ENCODE peak calls at places on chromosomes 4 and X, in seven cellular contexts. B, C, T, Y, U, A and X are unnamed samples. For H3K27me3, the result is how much of the 10 kb centered on the place peaks cover.

GRCh38 chr4:135838889-135839288 is 1637.3 kb upstream of the PABPC4L start:
- DNase-seq in B (peak), C (no peak), T (peak), Y (no peak), U (no peak), A (no peak), X (no peak)

GRCh38 chr4:170398228-170398627 is 308.5 kb upstream of the AADAT start:
- DNase-seq in B (no peak), C (no peak), T (no peak), Y (no peak), U (no peak), A (no peak), X (peak)

GRCh38 chr4:56544573-56545131 is 39.1 kb downstream of the ARL9 start:
- DNase-seq in B (peak), C (peak), T (peak), Y (peak), U (peak), A (peak), X (peak)

GRCh38 chrX:26653050-26653449 is 437.1 kb downstream of the MAGEB5 start:
- DNase-seq in B (no peak), C (no peak), T (no peak), Y (no peak), U (no peak), A (no peak), X (no peak)

GRCh38 chr4:37453361-37454262 is 209.1 kb downstream of the NWD2 start:
- DNase-seq in B (peak), C (peak), T (peak), Y (no peak), U (peak), A (no peak), X (peak)

GRCh38 chr4:144465546-144465945 is 180.4 kb upstream of the HHIP start:
- DNase-seq in B (no peak), C (no peak), T (no peak), Y (no peak), U (no peak), A (no peak), X (no peak)

GRCh38 chr4:10643600-10644425 is 40.8 kb downstream of the CLNK start:
- DNase-seq in B (peak), C (no peak), T (no peak), Y (no peak), U (no peak), A (no peak), X (no peak)

GRCh38 chrX:103687696-103688191 is 1.2 kb upstream of the MORF4L2 start:
- DNase-seq in B (peak), C (peak), T (peak), Y (peak), U (peak), A (peak), X (peak)

GRCh38 chr4:142383800-142384470 is 462.2 kb downstream of the INPP4B start:
- DNase-seq in B (peak), C (peak), T (no peak), Y (no peak), U (no peak), A (no peak), X (no peak)

GRCh38 chr4:182855312-182855711 is 61.9 kb downstream of the DCTD start:
- DNase-seq in B (no peak), C (no peak), T (no peak), Y (no peak), U (no peak), A (no peak), X (peak)

GRCh38 chrX:38438321-38438720 is 85.9 kb downstream of the OTC start:
- DNase-seq in B (no peak), C (no peak), T (no peak), Y (no peak), U (no peak), A (no peak), X (peak)

GRCh38 chr4:15427126-15427525 is 707 bp upstream of the C1QTNF7 start:
- DNase-seq in B (peak), C (no peak), T (peak), Y (no peak), U (no peak), A (no peak), X (no peak)

GRCh38 chrX:45001038-45001437 is 128.1 kb downstream of the KDM6A start:
- DNase-seq in B (no peak), C (no peak), T (no peak), Y (no peak), U (no peak), A (no peak), X (no peak)

GRCh38 chrX:38561951-38562719 is 793 bp downstream of the TSPAN7 start:
- DNase-seq in B (no peak), C (peak), T (peak), Y (peak), U (no peak), A (peak), X (no peak)

GRCh38 chr4:54097152-54097551 is 2.8 kb upstream of the GSX2 start:
- DNase-seq in B (no peak), C (no peak), T (no peak), Y (no peak), U (no peak), A (no peak), X (no peak)

GRCh38 chr4:54099959-54100606 is at the start of gene GSX2:
- DNase-seq in B (no peak), C (peak), T (no peak), Y (no peak), U (no peak), A (no peak), X (no peak)

GRCh38 chr4:54099287-54099958 is 540 bp upstream of the GSX2 start:
- DNase-seq in B (peak), C (no peak), T (no peak), Y (no peak), U (no peak), A (no peak), X (no peak)

GRCh38 chr4:54096563-54096962 is 3.4 kb upstream of the GSX2 start:
- DNase-seq in B (no peak), C (no peak), T (no peak), Y (no peak), U (no peak), A (no peak), X (no peak)

DNA sequence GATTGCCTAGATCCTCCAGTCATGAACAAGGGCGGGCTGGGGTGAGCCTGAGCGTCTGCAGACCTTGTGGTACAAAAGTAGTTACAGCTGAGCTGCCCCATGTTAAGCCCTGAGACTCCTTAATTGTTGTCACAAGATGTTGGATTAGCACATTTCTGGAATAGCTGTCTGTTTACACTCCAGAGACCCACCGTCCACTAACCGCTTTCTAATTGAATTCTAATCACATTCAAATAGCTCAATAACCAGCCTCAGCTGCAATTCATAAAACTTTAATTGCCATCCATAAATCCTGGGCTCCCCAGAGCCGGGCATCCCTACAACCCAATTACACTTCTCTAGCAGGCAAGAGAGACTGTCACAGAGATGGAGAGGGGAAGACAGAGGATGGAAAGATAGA is 1.6 kb upstream of the GSX2 start:
- DNase-seq in B (no peak), C (no peak), T (no peak), Y (no peak), U (no peak), A (no peak), X (no peak)
- H3K27me3 ChIP-seq in B (under half), C (half or more), T (half or more), Y (under half), U (half or more), A (under half), X (under half)

GRCh38 chr4:78078101-78078500 is 21.0 kb downstream of the FRAS1 start:
- DNase-seq in B (no peak), C (no peak), T (no peak), Y (no peak), U (no peak), A (no peak), X (no peak)

GRCh38 chr4:78069859-78070258 is 12.7 kb downstream of the FRAS1 start:
- DNase-seq in B (no peak), C (peak), T (no peak), Y (no peak), U (no peak), A (no peak), X (no peak)

GRCh38 chr4:78075986-78076385 is 18.9 kb downstream of the FRAS1 start:
- DNase-seq in B (no peak), C (no peak), T (no peak), Y (no peak), U (no peak), A (no peak), X (no peak)

GRCh38 chr4:78070731-78071282 is 13.7 kb downstream of the FRAS1 start:
- DNase-seq in B (no peak), C (no peak), T (no peak), Y (no peak), U (no peak), A (no peak), X (no peak)

DNA sequence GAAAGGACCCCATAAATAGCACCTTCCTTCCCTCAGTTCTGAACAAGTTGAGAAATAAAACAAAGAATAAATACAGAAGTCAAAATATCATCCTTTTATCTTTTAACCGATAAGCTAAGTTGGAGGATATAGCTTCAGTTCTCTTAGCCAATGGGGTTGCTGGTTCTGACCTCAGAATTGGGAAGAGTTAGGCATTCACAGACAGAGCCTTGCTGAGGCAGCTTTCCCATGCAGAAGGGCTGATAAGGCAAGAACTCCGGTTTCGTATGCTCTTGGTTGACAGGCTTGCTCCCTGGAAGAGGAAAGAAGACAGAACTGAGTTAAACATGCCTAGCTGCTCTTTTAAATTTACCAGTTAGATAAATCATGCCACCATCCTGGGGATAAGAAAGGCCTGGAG is 17.6 kb downstream of the FRAS1 start:
- DNase-seq in B (no peak), C (no peak), T (no peak), Y (no peak), U (no peak), A (no peak), X (no peak)
- H3K27me3 ChIP-seq in B (under half), C (under half), T (under half), Y (under half), U (under half), A (under half), X (under half)

GRCh38 chr4:2413821-2414610 is 4.4 kb downstream of the ZFYVE28 start:
- DNase-seq in B (no peak), C (no peak), T (peak), Y (no peak), U (no peak), A (no peak), X (peak)
- H3K27me3 ChIP-seq in B (under half), C (under half), T (under half), Y (under half), U (under half), A (under half), X (under half)

DNA sequence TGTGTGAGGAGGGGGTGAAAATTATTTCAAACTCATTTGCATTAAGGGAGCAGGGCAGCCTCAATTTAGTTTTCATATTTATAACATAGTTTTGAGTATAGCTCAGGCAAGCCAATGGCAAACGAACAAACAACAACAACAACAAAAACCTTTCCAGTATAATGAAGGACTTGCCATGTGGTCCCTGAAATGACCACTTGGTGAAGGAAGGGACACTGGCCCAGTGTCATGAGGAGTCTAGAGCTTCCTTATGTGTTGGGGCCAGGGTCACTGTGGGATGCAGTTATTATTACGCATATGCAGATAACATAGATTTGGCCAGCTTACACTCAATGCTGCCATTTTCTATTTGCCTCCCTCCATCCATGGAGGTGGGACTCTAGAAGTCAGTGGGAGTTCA is 23.3 kb downstream of the NKX3-2 start:
- DNase-seq in B (no peak), C (no peak), T (no peak), Y (no peak), U (no peak), A (no peak), X (no peak)
- H3K27me3 ChIP-seq in B (under half), C (half or more), T (half or more), Y (under half), U (half or more), A (under half), X (under half)

DNA sequence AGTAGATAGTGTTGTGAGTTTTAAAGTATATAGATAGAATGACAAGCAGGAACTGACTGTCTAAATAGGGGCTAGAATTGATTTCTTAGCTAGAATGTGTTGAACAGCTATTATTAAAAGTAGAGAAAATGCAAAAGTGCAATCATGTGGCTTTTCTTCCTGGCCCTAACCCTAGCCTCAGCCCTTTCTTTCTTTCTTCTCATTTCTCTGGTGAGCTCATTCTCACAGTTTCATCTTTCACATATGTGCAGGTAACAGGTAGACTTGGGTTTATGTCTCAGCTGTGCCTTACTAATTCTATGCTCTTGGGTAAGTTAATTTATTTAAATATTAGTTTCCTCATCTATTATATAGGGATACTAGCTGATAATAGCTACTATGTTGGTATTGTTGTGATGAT is 24.9 kb downstream of the FGF2 start:
- DNase-seq in B (no peak), C (no peak), T (no peak), Y (no peak), U (no peak), A (no peak), X (no peak)
- H3K27me3 ChIP-seq in B (under half), C (under half), T (under half), Y (under half), U (under half), A (under half), X (under half)

GRCh38 chrX:72306851-72307645 is 1.3 kb upstream of the CITED1 start:
- DNase-seq in B (peak), C (no peak), T (peak), Y (peak), U (no peak), A (no peak), X (peak)
- H3K27me3 ChIP-seq in B (half or more), C (half or more), T (half or more), Y (under half), U (half or more), A (under half), X (under half)

GRCh38 chr4:112516076-112516385 is at the start of gene NEUROG2:
- DNase-seq in B (no peak), C (no peak), T (no peak), Y (no peak), U (no peak), A (no peak), X (no peak)
- H3K27me3 ChIP-seq in B (half or more), C (half or more), T (half or more), Y (half or more), U (half or more), A (under half), X (half or more)